ENCODE peak calls at places on chromosomes 6 and 20, in seven cellular contexts. I, Q, V, T, Z, F and R are unnamed samples.

GRCh38 chr20:5806457-5807263 is 56.5 kb downstream of the SHLD1 start:
- DNase-seq in I (no peak), Q (no peak), V (no peak), T (no peak), Z (no peak), F (no peak), R (no peak)

GRCh38 chr20:32522775-32523612 is 62.1 kb downstream of the NOL4L start:
- DNase-seq in I (no peak), Q (no peak), V (no peak), T (no peak), Z (no peak), F (no peak), R (no peak)

GRCh38 chr6:20755631-20756030 is 221.4 kb downstream of the CDKAL1 start:
- DNase-seq in I (no peak), Q (no peak), V (peak; percentile 46), T (no peak), Z (no peak), F (no peak), R (no peak)

GRCh38 chr20:63295846-63296245 is 2.9 kb downstream of the COL20A1 start:
- DNase-seq in I (no peak), Q (no peak), V (no peak), T (no peak), Z (no peak), F (no peak), R (no peak)

GRCh38 chr20:53774487-53775203 is 181.0 kb upstream of the ZNF217 start:
- DNase-seq in I (no peak), Q (peak; percentile 1), V (peak; percentile 78), T (no peak), Z (no peak), F (no peak), R (no peak)

GRCh38 chr6:105968230-105968954 is 117.7 kb upstream of the PRDM1 start:
- DNase-seq in I (no peak), Q (no peak), V (no peak), T (no peak), Z (no peak), F (no peak), R (no peak)

GRCh38 chr6:35148167-35148741 is 7.1 kb upstream of the TCP11 start:
- DNase-seq in I (no peak), Q (no peak), V (peak; percentile 74), T (peak; percentile 67), Z (no peak), F (peak; percentile 91), R (peak; percentile 16)

GRCh38 chr20:8218861-8219260 is 86.8 kb downstream of the PLCB1 start:
- DNase-seq in I (no peak), Q (no peak), V (peak; percentile 87), T (no peak), Z (no peak), F (no peak), R (no peak)

GRCh38 chr6:89599727-89600126 is 38.8 kb downstream of the LYRM2 start:
- DNase-seq in I (no peak), Q (no peak), V (no peak), T (no peak), Z (peak; percentile 17), F (no peak), R (no peak)

GRCh38 chr20:56439784-56440291 is 27.8 kb downstream of the CASS4 start:
- DNase-seq in I (no peak), Q (no peak), V (peak; percentile 97), T (no peak), Z (no peak), F (no peak), R (no peak)

GRCh38 chr6:7750183-7750582 is 24.3 kb downstream of the BMP6 start:
- DNase-seq in I (no peak), Q (no peak), V (no peak), T (no peak), Z (no peak), F (no peak), R (no peak)

GRCh38 chr20:21971436-21971835 is 266.0 kb downstream of the PAX1 start:
- DNase-seq in I (no peak), Q (no peak), V (no peak), T (no peak), Z (no peak), F (no peak), R (no peak)

GRCh38 chr20:7146552-7147219 is 379.2 kb downstream of the BMP2 start:
- DNase-seq in I (no peak), Q (no peak), V (no peak), T (no peak), Z (peak; percentile 23), F (no peak), R (no peak)

GRCh38 chr6:24930386-24930785 is 5.4 kb downstream of the RIPOR2 start:
- DNase-seq in I (no peak), Q (no peak), V (peak; percentile 41), T (no peak), Z (no peak), F (no peak), R (no peak)

GRCh38 chr6:17705428-17705777 is 1.3 kb downstream of the NUP153 start:
- DNase-seq in I (peak; percentile 87), Q (no peak), V (peak; percentile 75), T (peak; percentile 69), Z (no peak), F (no peak), R (peak; percentile 13)

GRCh38 chr6:75349262-75349984 is 64.8 kb upstream of the TMEM30A start:
- DNase-seq in I (peak; percentile 10), Q (no peak), V (peak; percentile 39), T (peak; percentile 34), Z (no peak), F (peak; percentile 60), R (peak; percentile 44)

GRCh38 chr6:17580518-17581048 is 19.5 kb upstream of the FAM8A1 start:
- DNase-seq in I (no peak), Q (no peak), V (peak; percentile 56), T (no peak), Z (no peak), F (peak; percentile 46), R (peak; percentile 27)

GRCh38 chr20:24560571-24561485 is 91.4 kb downstream of the SYNDIG1 start:
- DNase-seq in I (no peak), Q (no peak), V (peak; percentile 26), T (no peak), Z (no peak), F (no peak), R (no peak)

GRCh38 chr20:18314786-18315406 is 26.6 kb downstream of the ZNF133 start:
- DNase-seq in I (no peak), Q (no peak), V (peak; percentile 69), T (no peak), Z (no peak), F (no peak), R (no peak)

GRCh38 chr6:85920782-85921181 is 278.1 kb upstream of the SYNCRIP start:
- DNase-seq in I (no peak), Q (no peak), V (no peak), T (no peak), Z (no peak), F (no peak), R (no peak)

GRCh38 chr6:85917522-85917921 is 274.8 kb upstream of the SYNCRIP start:
- DNase-seq in I (no peak), Q (no peak), V (no peak), T (no peak), Z (no peak), F (no peak), R (no peak)

DNA sequence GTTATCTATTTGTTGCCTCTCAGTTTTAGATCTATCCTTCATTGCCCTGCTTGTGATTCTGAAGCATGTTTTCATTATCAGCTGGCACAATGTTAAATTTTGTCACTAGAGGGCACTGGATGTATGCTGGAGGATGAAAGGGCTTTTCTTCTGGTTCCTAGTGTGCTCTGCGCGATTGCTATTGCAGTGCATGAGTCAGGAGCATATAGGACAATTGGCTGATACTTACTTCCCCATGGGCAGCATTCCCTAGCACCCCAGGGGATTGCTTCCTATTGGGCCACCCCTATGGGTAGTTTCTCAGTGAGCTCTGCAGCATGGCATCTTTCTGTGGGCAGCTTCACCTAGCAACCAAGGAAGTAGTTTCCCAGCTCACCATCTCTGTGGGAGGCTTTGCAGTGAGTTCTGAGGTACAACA is 280.3 kb upstream of the SYNCRIP start:
- DNase-seq in I (peak; percentile 17), Q (no peak), V (peak; percentile 22), T (peak; percentile 61), Z (no peak), F (peak; percentile 56), R (peak; percentile 52)
- TF ChIP-seq CTCF in I (peak; percentile 70), Q (peak; percentile 24), V (peak; percentile 51), T (peak; percentile 68), Z (peak; percentile 38), F (peak; percentile 86), R (peak; percentile 49)

GRCh38 chr20:48957521-48957920 is 36.0 kb downstream of the ARFGEF2 start:
- DNase-seq in I (no peak), Q (no peak), V (no peak), T (no peak), Z (no peak), F (no peak), R (no peak)
- TF ChIP-seq CTCF in I (no peak), Q (no peak), V (no peak), T (no peak), Z (no peak), F (no peak), R (no peak)

GRCh38 chr6:57195457-57195856 is 23.3 kb downstream of the BAG2 start:
- DNase-seq in I (no peak), Q (no peak), V (peak; percentile 32), T (no peak), Z (no peak), F (no peak), R (no peak)

GRCh38 chr6:57193177-57193576 is 21.1 kb downstream of the BAG2 start:
- DNase-seq in I (no peak), Q (no peak), V (no peak), T (no peak), Z (no peak), F (no peak), R (no peak)

DNA sequence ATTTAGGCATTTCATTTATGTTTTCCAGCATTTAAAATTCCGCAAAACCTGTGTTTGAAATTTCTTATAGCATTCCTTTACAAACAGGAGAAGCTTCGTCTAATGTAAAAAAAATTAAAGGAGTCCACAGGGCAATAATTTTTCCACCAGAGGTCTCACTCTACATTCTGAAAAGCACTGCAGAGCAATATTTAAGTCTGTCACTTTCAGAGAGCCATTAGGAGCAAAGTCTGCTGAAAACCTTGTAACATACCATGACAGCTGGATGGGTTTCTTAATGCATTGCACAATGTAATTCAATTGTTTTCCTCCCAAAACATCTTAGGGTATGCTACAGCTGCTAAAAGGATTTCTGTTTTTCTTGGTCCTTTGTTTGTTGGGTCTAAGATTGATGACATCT is 18.0 kb downstream of the BAG2 start:
- DNase-seq in I (no peak), Q (no peak), V (peak; percentile 57), T (peak; percentile 12), Z (no peak), F (no peak), R (no peak)
- TF ChIP-seq CTCF in I (peak; percentile 60), Q (no peak), V (peak; percentile 44), T (no peak), Z (peak; percentile 19), F (no peak), R (no peak)

GRCh38 chr6:88184921-88185320 is 18.8 kb upstream of the CNR1 start:
- DNase-seq in I (no peak), Q (no peak), V (no peak), T (no peak), Z (no peak), F (no peak), R (no peak)

GRCh38 chr6:88183503-88183902 is 17.4 kb upstream of the CNR1 start:
- DNase-seq in I (no peak), Q (no peak), V (no peak), T (no peak), Z (no peak), F (no peak), R (no peak)

GRCh38 chr6:88174906-88175305 is 8.8 kb upstream of the CNR1 start:
- DNase-seq in I (no peak), Q (peak; percentile 63), V (no peak), T (peak; percentile 53), Z (no peak), F (no peak), R (no peak)

GRCh38 chr6:88177961-88178464 is 11.9 kb upstream of the CNR1 start:
- DNase-seq in I (no peak), Q (peak; percentile 50), V (peak; percentile 41), T (peak; percentile 69), Z (no peak), F (no peak), R (no peak)

GRCh38 chr6:88179692-88180091 is 13.5 kb upstream of the CNR1 start:
- DNase-seq in I (no peak), Q (peak; percentile 62), V (no peak), T (peak; percentile 77), Z (no peak), F (peak; percentile 40), R (no peak)
- TF ChIP-seq CTCF in I (no peak), Q (no peak), V (no peak), T (peak; percentile 18), Z (no peak), F (peak; percentile 29), R (no peak)